ENCODE peak calls at places on chromosomes 12 and 14, in six cellular contexts. One of them, this sample, is unnamed.

GRCh38 chr12:101490286-101490920 is 15.3 kb downstream of the SPIC start:
- DNase-seq in fibroblast of the aortic adventitia: no peak
- DNase-seq in Peyer's patch: peak
- DNase-seq in osteoblast: no peak
- DNase-seq in transverse colon: peak
- DNase-seq in lower leg skin: no peak
- DNase-seq in this sample: no peak

GRCh38 chr12:132163041-132163910 is 19.0 kb downstream of the NOC4L start:
- DNase-seq in fibroblast of the aortic adventitia: no peak
- DNase-seq in Peyer's patch: no peak
- DNase-seq in osteoblast: no peak
- DNase-seq in transverse colon: no peak
- DNase-seq in lower leg skin: no peak
- DNase-seq in this sample: no peak

GRCh38 chr12:72889791-72890190 is 617.6 kb downstream of the TRHDE start:
- DNase-seq in fibroblast of the aortic adventitia: no peak
- DNase-seq in Peyer's patch: no peak
- DNase-seq in osteoblast: no peak
- DNase-seq in transverse colon: no peak
- DNase-seq in lower leg skin: no peak
- DNase-seq in this sample: no peak

GRCh38 chr12:15274561-15274967 is 47.7 kb upstream of the PTPRO start:
- DNase-seq in fibroblast of the aortic adventitia: no peak
- DNase-seq in Peyer's patch: no peak
- DNase-seq in osteoblast: peak
- DNase-seq in transverse colon: peak
- DNase-seq in lower leg skin: peak
- DNase-seq in this sample: no peak

GRCh38 chr12:64824500-64825142 is at the start of gene TBC1D30:
- DNase-seq in fibroblast of the aortic adventitia: peak
- DNase-seq in Peyer's patch: no peak
- DNase-seq in osteoblast: peak
- DNase-seq in transverse colon: no peak
- DNase-seq in lower leg skin: no peak
- DNase-seq in this sample: no peak

GRCh38 chr14:88385212-88386101 is at the start of gene SPATA7:
- DNase-seq in fibroblast of the aortic adventitia: peak
- DNase-seq in Peyer's patch: peak
- DNase-seq in osteoblast: peak
- DNase-seq in transverse colon: peak
- DNase-seq in lower leg skin: peak
- DNase-seq in this sample: peak

GRCh38 chr12:24845615-24846014 is 103.3 kb downstream of the BCAT1 start:
- DNase-seq in fibroblast of the aortic adventitia: peak
- DNase-seq in Peyer's patch: no peak
- DNase-seq in osteoblast: no peak
- DNase-seq in transverse colon: no peak
- DNase-seq in lower leg skin: no peak
- DNase-seq in this sample: no peak

GRCh38 chr12:56326533-56326932 is 7.3 kb downstream of the PAN2 start:
- DNase-seq in fibroblast of the aortic adventitia: no peak
- DNase-seq in Peyer's patch: no peak
- DNase-seq in osteoblast: no peak
- DNase-seq in transverse colon: no peak
- DNase-seq in lower leg skin: no peak
- DNase-seq in this sample: no peak

GRCh38 chr12:75011120-75011519 is 198.5 kb downstream of the KCNC2 start:
- DNase-seq in fibroblast of the aortic adventitia: no peak
- DNase-seq in Peyer's patch: no peak
- DNase-seq in osteoblast: no peak
- DNase-seq in transverse colon: no peak
- DNase-seq in lower leg skin: no peak
- DNase-seq in this sample: no peak

GRCh38 chr14:69303086-69303485 is 43.1 kb downstream of the GALNT16 start:
- DNase-seq in fibroblast of the aortic adventitia: no peak
- DNase-seq in Peyer's patch: no peak
- DNase-seq in osteoblast: no peak
- DNase-seq in transverse colon: no peak
- DNase-seq in lower leg skin: no peak
- DNase-seq in this sample: no peak

GRCh38 chr12:122197612-122197966 is 5.9 kb upstream of the B3GNT4 start:
- DNase-seq in fibroblast of the aortic adventitia: no peak
- DNase-seq in Peyer's patch: no peak
- DNase-seq in osteoblast: peak
- DNase-seq in transverse colon: no peak
- DNase-seq in lower leg skin: no peak
- DNase-seq in this sample: no peak

GRCh38 chr14:63760014-63760413 is 32.1 kb upstream of the SGPP1 start:
- DNase-seq in fibroblast of the aortic adventitia: no peak
- DNase-seq in Peyer's patch: no peak
- DNase-seq in osteoblast: no peak
- DNase-seq in transverse colon: no peak
- DNase-seq in lower leg skin: no peak
- DNase-seq in this sample: no peak

GRCh38 chr12:3022411-3022810 is 54.8 kb upstream of the TSPAN9 start:
- DNase-seq in fibroblast of the aortic adventitia: no peak
- DNase-seq in Peyer's patch: no peak
- DNase-seq in osteoblast: no peak
- DNase-seq in transverse colon: no peak
- DNase-seq in lower leg skin: no peak
- DNase-seq in this sample: no peak

GRCh38 chr12:132320767-132321211 is 8.6 kb downstream of the GALNT9 start:
- DNase-seq in fibroblast of the aortic adventitia: no peak
- DNase-seq in Peyer's patch: no peak
- DNase-seq in osteoblast: no peak
- DNase-seq in transverse colon: no peak
- DNase-seq in lower leg skin: no peak
- DNase-seq in this sample: no peak

GRCh38 chr14:96497087-96497486 is 5.1 kb upstream of the PAPOLA start:
- DNase-seq in fibroblast of the aortic adventitia: no peak
- DNase-seq in Peyer's patch: no peak
- DNase-seq in osteoblast: no peak
- DNase-seq in transverse colon: no peak
- DNase-seq in lower leg skin: no peak
- DNase-seq in this sample: no peak

GRCh38 chr14:100438678-100439592 is 115.8 kb downstream of the SLC25A47 start:
- DNase-seq in fibroblast of the aortic adventitia: peak
- DNase-seq in Peyer's patch: peak
- DNase-seq in osteoblast: peak
- DNase-seq in transverse colon: peak
- DNase-seq in lower leg skin: peak
- DNase-seq in this sample: peak

GRCh38 chr12:41606741-41607460 is 418.8 kb downstream of the PDZRN4 start:
- DNase-seq in fibroblast of the aortic adventitia: no peak
- DNase-seq in Peyer's patch: no peak
- DNase-seq in osteoblast: no peak
- DNase-seq in transverse colon: no peak
- DNase-seq in lower leg skin: no peak
- DNase-seq in this sample: no peak

GRCh38 chr12:14572401-14572800 is 4.7 kb upstream of the PLBD1 start:
- DNase-seq in fibroblast of the aortic adventitia: no peak
- DNase-seq in Peyer's patch: no peak
- DNase-seq in osteoblast: no peak
- DNase-seq in transverse colon: no peak
- DNase-seq in lower leg skin: no peak
- DNase-seq in this sample: no peak

GRCh38 chr14:82251434-82251833 is 717.8 kb upstream of the SEL1L start:
- DNase-seq in fibroblast of the aortic adventitia: no peak
- DNase-seq in Peyer's patch: no peak
- DNase-seq in osteoblast: no peak
- DNase-seq in transverse colon: no peak
- DNase-seq in lower leg skin: no peak
- DNase-seq in this sample: no peak

GRCh38 chr12:101954681-101955080 is 77.3 kb downstream of the DRAM1 start:
- DNase-seq in fibroblast of the aortic adventitia: no peak
- DNase-seq in Peyer's patch: no peak
- DNase-seq in osteoblast: no peak
- DNase-seq in transverse colon: no peak
- DNase-seq in lower leg skin: no peak
- DNase-seq in this sample: no peak

GRCh38 chr14:67411820-67412421 is at the start of gene PLEK2:
- DNase-seq in fibroblast of the aortic adventitia: peak
- DNase-seq in Peyer's patch: peak
- DNase-seq in osteoblast: peak
- DNase-seq in transverse colon: peak
- DNase-seq in lower leg skin: peak
- DNase-seq in this sample: peak
- H3K4me3 ChIP-seq in fibroblast of the aortic adventitia: peak
- H3K4me3 ChIP-seq in Peyer's patch: peak
- H3K4me3 ChIP-seq in osteoblast: peak
- H3K4me3 ChIP-seq in transverse colon: peak
- H3K4me3 ChIP-seq in lower leg skin: peak
- H3K4me3 ChIP-seq in this sample: peak

DNA sequence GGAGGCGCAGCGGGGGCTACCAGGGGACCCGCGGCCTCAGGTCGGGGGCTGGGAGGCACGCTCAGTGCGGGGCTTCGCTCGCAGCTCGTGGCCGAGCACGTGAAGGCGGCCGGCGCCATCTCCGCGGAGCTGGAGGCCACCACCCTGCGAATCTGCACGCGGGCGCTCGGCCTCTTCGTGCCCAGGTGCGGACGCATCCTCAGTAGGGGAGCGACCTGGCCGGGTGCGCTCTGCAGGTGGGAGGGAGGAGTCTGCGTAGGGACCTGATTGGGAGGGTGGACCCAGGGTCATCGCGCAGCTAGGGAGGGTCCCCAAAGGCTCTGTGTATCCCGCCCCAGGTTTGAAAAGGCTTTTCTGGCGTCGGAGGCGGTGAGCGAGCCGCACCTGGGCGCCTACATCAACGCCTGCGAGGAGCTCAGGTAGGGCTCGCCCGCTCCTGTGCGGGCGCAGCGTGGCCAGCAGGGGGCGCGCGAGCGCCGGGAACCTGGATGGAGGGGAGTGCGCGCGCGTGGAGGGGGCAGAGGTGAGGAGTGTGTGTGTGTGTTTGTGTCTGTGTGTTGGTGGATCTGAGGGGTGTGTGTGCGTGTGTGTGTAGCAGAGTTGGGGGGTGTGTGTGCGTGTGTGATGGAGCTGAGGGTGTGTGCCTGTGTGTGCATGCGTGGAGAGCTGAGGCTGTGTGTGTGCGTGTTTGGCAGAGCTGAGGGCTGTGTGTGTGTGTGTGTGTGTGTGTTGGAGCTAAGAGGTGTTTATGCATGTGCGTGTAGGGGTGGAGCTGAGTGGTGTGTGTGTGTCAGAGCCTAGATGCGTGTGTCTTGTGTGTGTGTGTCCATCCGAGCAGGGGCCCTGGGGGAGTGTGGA is 10.4 kb downstream of the EXOC3L4 start:
- DNase-seq in fibroblast of the aortic adventitia: peak
- DNase-seq in Peyer's patch: peak
- DNase-seq in osteoblast: peak
- DNase-seq in transverse colon: peak
- DNase-seq in lower leg skin: no peak
- DNase-seq in this sample: no peak
- H3K4me3 ChIP-seq in fibroblast of the aortic adventitia: no peak
- H3K4me3 ChIP-seq in Peyer's patch: peak
- H3K4me3 ChIP-seq in osteoblast: no peak
- H3K4me3 ChIP-seq in transverse colon: no peak
- H3K4me3 ChIP-seq in lower leg skin: no peak
- H3K4me3 ChIP-seq in this sample: no peak

GRCh38 chr14:71119832-71120231 is 212.6 kb downstream of the PCNX1 start:
- DNase-seq in fibroblast of the aortic adventitia: peak
- DNase-seq in Peyer's patch: no peak
- DNase-seq in osteoblast: no peak
- DNase-seq in transverse colon: no peak
- DNase-seq in lower leg skin: no peak
- DNase-seq in this sample: no peak

GRCh38 chr14:71121711-71122110 is 214.5 kb downstream of the PCNX1 start:
- DNase-seq in fibroblast of the aortic adventitia: no peak
- DNase-seq in Peyer's patch: no peak
- DNase-seq in osteoblast: no peak
- DNase-seq in transverse colon: no peak
- DNase-seq in lower leg skin: no peak
- DNase-seq in this sample: no peak

GRCh38 chr14:71117839-71118743 is 210.8 kb downstream of the PCNX1 start:
- DNase-seq in fibroblast of the aortic adventitia: peak
- DNase-seq in Peyer's patch: peak
- DNase-seq in osteoblast: peak
- DNase-seq in transverse colon: peak
- DNase-seq in lower leg skin: no peak
- DNase-seq in this sample: no peak

GRCh38 chr14:71116206-71117122 is 209.2 kb downstream of the PCNX1 start:
- DNase-seq in fibroblast of the aortic adventitia: no peak
- DNase-seq in Peyer's patch: peak
- DNase-seq in osteoblast: no peak
- DNase-seq in transverse colon: peak
- DNase-seq in lower leg skin: no peak
- DNase-seq in this sample: no peak

DNA sequence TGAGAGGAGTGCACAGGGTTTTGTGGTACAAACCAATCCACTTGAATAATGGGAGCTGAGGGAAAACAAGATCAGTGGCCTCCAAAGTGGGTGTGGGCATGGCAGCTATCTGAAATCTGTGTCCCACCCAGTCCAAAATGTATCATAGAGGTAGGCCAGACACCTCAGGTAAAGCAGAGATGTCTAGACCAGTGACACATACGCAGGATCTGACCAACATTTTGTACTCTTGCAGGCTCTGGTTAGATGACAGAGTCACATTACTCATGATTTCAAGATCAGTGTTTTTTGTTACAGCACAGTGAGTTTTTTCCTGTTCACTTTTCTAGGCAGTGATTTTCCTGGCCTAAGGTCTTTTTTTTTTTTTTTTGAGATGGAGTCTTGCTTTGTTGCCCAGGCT is 211.8 kb downstream of the PCNX1 start:
- DNase-seq in fibroblast of the aortic adventitia: peak
- DNase-seq in Peyer's patch: no peak
- DNase-seq in osteoblast: peak
- DNase-seq in transverse colon: no peak
- DNase-seq in lower leg skin: no peak
- DNase-seq in this sample: no peak
- H3K4me3 ChIP-seq in fibroblast of the aortic adventitia: no peak
- H3K4me3 ChIP-seq in Peyer's patch: no peak
- H3K4me3 ChIP-seq in osteoblast: no peak
- H3K4me3 ChIP-seq in transverse colon: no peak
- H3K4me3 ChIP-seq in lower leg skin: no peak
- H3K4me3 ChIP-seq in this sample: no peak

DNA sequence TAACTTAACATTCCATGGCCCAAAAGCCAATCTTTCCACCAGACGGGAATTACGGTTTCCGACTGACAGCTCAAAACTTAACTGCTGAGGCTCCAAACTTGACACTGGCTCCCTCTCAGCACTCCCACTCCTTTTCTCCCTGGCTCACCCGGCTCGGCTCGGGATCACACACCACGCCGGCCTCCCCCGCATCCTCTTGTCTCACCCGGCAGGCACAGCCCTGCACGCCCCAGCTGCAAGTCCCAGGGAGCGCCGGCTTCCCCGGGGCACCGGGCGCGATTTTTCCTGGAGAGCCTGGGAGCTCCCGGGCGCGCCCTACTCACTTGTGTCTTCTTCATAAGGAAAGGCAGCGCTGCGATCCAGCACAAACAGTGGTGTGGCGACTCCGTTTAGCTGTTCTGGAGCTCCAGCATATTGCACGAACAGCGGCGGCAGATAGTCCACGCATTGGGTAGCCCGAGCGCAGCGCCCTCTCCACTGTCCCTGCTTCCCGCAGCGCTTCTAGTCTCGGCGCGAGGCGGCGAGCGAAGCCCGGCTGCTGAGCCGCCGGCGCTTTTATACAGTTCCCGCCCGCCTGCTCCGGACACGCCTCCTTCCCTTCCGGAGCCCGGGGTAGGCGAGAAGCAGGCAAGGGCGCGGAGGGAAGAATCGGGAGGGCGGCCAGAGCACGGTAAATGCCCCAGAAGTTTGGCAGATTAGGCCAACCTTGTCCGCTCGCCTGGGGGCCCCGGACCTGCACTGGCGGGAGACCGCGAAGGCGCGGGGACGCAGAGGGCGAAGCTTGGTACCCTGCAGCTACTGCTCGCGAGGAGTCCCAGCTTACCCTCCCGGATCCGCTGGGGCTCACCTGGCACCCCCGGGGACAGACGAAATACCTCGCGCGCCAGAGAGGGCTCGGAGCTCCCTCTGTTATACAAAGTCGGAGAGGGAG is at the start of gene KITLG:
- DNase-seq in fibroblast of the aortic adventitia: peak
- DNase-seq in Peyer's patch: peak
- DNase-seq in osteoblast: peak
- DNase-seq in transverse colon: peak
- DNase-seq in lower leg skin: peak
- DNase-seq in this sample: peak
- H3K4me3 ChIP-seq in fibroblast of the aortic adventitia: peak
- H3K4me3 ChIP-seq in Peyer's patch: peak
- H3K4me3 ChIP-seq in osteoblast: peak
- H3K4me3 ChIP-seq in transverse colon: peak
- H3K4me3 ChIP-seq in lower leg skin: peak
- H3K4me3 ChIP-seq in this sample: peak

This sample was measured in SJSA1.